ENCODE peak calls at places on chromosomes 13 and 19, in eight cellular contexts. O, N, T, Y, M, H, Z and G are unnamed samples.

GRCh38 chr19:18725755-18726416 is 42.4 kb downstream of the CRTC1 start:
- DNase-seq in O (peak), N (peak), T (no peak), Y (no peak), M (no peak), H (no peak), Z (no peak), G (no peak)

GRCh38 chr13:27792393-27793218 is at the start of gene GSX1:
- DNase-seq in O (peak), N (no peak), T (peak), Y (no peak), M (no peak), H (peak), Z (peak), G (peak)

GRCh38 chr19:57171551-57172081 is 4.3 kb upstream of the DUXA start:
- DNase-seq in O (peak), N (peak), T (peak), Y (no peak), M (no peak), H (peak), Z (peak), G (peak)

GRCh38 chr19:23810496-23810895 is 51.8 kb upstream of the ZNF681 start:
- DNase-seq in O (no peak), N (no peak), T (no peak), Y (no peak), M (no peak), H (no peak), Z (no peak), G (no peak)

GRCh38 chr19:58386576-58387337 is at the start of gene RPS5:
- DNase-seq in O (peak), N (peak), T (peak), Y (peak), M (peak), H (peak), Z (peak), G (peak)

GRCh38 chr19:47713046-47714021 is at the start of gene EHD2:
- DNase-seq in O (peak), N (peak), T (peak), Y (no peak), M (no peak), H (peak), Z (peak), G (no peak)

GRCh38 chr13:79530270-79530669 is 49.3 kb downstream of the NDFIP2 start:
- DNase-seq in O (no peak), N (no peak), T (no peak), Y (no peak), M (no peak), H (no peak), Z (no peak), G (no peak)

GRCh38 chr13:27026396-27026795 is 145.2 kb downstream of the USP12 start:
- DNase-seq in O (no peak), N (no peak), T (no peak), Y (no peak), M (no peak), H (no peak), Z (no peak), G (no peak)

GRCh38 chr13:41565221-41565620 is 107.9 kb downstream of the RGCC start:
- DNase-seq in O (no peak), N (no peak), T (no peak), Y (no peak), M (no peak), H (no peak), Z (no peak), G (no peak)

GRCh38 chr13:20340759-20341161 is 108.6 kb upstream of the GJB6 start:
- DNase-seq in O (peak), N (peak), T (no peak), Y (no peak), M (no peak), H (peak), Z (peak), G (no peak)

GRCh38 chr13:111925146-111925875 is 141.6 kb upstream of the SOX1 start:
- DNase-seq in O (no peak), N (no peak), T (no peak), Y (no peak), M (no peak), H (no peak), Z (no peak), G (no peak)

GRCh38 chr19:4521170-4521887 is 3.0 kb upstream of the PLIN4 start:
- DNase-seq in O (no peak), N (no peak), T (peak), Y (no peak), M (no peak), H (no peak), Z (no peak), G (no peak)

GRCh38 chr13:30340367-30341184 is 33.2 kb upstream of the KATNAL1 start:
- DNase-seq in O (peak), N (peak), T (peak), Y (peak), M (no peak), H (peak), Z (peak), G (no peak)

GRCh38 chr19:7224205-7224833 is 69.9 kb downstream of the INSR start:
- DNase-seq in O (peak), N (peak), T (peak), Y (no peak), M (no peak), H (no peak), Z (no peak), G (no peak)

GRCh38 chr13:113470073-113470472 is 16.8 kb upstream of the ADPRHL1 start:
- DNase-seq in O (no peak), N (no peak), T (no peak), Y (no peak), M (no peak), H (no peak), Z (no peak), G (no peak)

GRCh38 chr13:84574851-84575250 is 692.6 kb upstream of the SLITRK1 start:
- DNase-seq in O (no peak), N (no peak), T (no peak), Y (no peak), M (peak), H (no peak), Z (no peak), G (no peak)

GRCh38 chr19:3366761-3367571 is 583 bp downstream of the NFIC start:
- DNase-seq in O (peak), N (no peak), T (peak), Y (no peak), M (no peak), H (peak), Z (peak), G (no peak)

GRCh38 chr19:35295792-35296462 is 4.0 kb downstream of the MAG start:
- DNase-seq in O (no peak), N (no peak), T (no peak), Y (no peak), M (peak), H (no peak), Z (no peak), G (no peak)

GRCh38 chr19:56671613-56671994 is at the start of gene ZNF835:
- DNase-seq in O (peak), N (peak), T (peak), Y (no peak), M (no peak), H (no peak), Z (peak), G (peak)

GRCh38 chr19:29680447-29680846 is 15.2 kb downstream of the PLEKHF1 start:
- DNase-seq in O (no peak), N (no peak), T (peak), Y (no peak), M (no peak), H (no peak), Z (peak), G (peak)

GRCh38 chr19:32647361-32647760 is 27.6 kb downstream of the ANKRD27 start:
- DNase-seq in O (no peak), N (no peak), T (no peak), Y (no peak), M (no peak), H (no peak), Z (no peak), G (no peak)

GRCh38 chr13:112983042-112983305 is 14.0 kb downstream of the MCF2L start:
- DNase-seq in O (no peak), N (no peak), T (no peak), Y (no peak), M (no peak), H (no peak), Z (no peak), G (no peak)

GRCh38 chr19:54481326-54481930 is 8.3 kb upstream of the CDC42EP5 start:
- DNase-seq in O (no peak), N (no peak), T (no peak), Y (peak), M (peak), H (peak), Z (no peak), G (no peak)

GRCh38 chr19:15317392-15318011 is 14.8 kb downstream of the BRD4 start:
- DNase-seq in O (no peak), N (no peak), T (peak), Y (no peak), M (no peak), H (no peak), Z (no peak), G (no peak)
- H3K27ac ChIP-seq in O (peak), N (peak), T (no peak), Y (no peak), M (no peak), H (no peak), Z (peak), G (no peak)

DNA sequence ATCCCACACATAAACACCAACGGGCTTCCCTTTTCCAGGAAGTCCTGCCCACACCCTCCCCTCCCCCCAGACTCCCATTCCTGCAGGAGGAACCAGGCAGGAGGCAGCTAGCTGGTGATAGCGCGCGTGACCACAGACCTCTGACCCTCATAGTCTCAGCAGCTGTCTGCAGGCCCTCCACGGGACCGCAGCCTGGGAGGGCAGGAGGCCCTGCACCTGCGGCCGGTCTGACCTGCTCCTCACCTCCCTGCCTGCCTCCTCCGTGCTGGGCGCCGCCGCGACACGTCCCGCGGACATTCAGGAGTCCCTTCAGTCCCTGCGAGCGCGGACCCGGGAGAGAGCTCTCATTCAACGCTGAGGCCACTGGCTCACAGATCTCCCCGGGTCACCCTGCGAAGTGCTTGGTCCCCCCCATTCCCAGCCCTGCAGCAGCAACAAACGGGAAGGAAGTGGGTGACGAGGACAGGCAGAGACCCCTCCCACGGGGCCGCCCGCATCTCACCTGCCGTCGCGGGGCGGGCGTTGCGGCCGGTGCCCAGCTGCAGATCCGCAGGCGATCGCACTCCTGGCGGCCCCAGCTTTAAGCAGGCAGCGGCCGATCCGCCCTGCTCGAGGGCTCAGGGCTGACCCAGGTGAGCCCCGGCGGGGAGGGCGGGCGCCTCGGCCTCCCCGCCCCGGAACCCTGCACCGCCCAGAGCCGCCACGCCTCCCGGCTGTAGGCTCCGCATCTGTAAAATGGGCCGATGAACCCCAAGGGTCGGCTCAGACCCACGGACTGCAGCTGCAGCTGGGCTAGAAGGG is 1.1 kb upstream of the ACP5 start:
- DNase-seq in O (peak), N (peak), T (peak), Y (no peak), M (no peak), H (no peak), Z (peak), G (no peak)
- H3K27ac ChIP-seq in O (peak), N (peak), T (no peak), Y (no peak), M (no peak), H (no peak), Z (no peak), G (peak)

GRCh38 chr13:22082030-22082429 is 411.2 kb downstream of the FGF9 start:
- DNase-seq in O (no peak), N (no peak), T (no peak), Y (no peak), M (no peak), H (no peak), Z (no peak), G (no peak)
- H3K27ac ChIP-seq in O (no peak), N (no peak), T (no peak), Y (no peak), M (no peak), H (no peak), Z (no peak), G (no peak)

GRCh38 chr19:46650445-46650844 is 10.5 kb downstream of the DACT3 start:
- DNase-seq in O (no peak), N (no peak), T (no peak), Y (no peak), M (no peak), H (no peak), Z (no peak), G (no peak)

GRCh38 chr19:46646402-46646801 is 10.4 kb upstream of the GNG8 start:
- DNase-seq in O (no peak), N (no peak), T (no peak), Y (no peak), M (no peak), H (no peak), Z (no peak), G (no peak)

GRCh38 chr19:46644720-46645119 is 8.7 kb upstream of the GNG8 start:
- DNase-seq in O (no peak), N (no peak), T (peak), Y (no peak), M (no peak), H (no peak), Z (no peak), G (no peak)

GRCh38 chr19:46648961-46649960 is 11.7 kb downstream of the DACT3 start:
- DNase-seq in O (no peak), N (no peak), T (peak), Y (no peak), M (no peak), H (no peak), Z (no peak), G (no peak)

DNA sequence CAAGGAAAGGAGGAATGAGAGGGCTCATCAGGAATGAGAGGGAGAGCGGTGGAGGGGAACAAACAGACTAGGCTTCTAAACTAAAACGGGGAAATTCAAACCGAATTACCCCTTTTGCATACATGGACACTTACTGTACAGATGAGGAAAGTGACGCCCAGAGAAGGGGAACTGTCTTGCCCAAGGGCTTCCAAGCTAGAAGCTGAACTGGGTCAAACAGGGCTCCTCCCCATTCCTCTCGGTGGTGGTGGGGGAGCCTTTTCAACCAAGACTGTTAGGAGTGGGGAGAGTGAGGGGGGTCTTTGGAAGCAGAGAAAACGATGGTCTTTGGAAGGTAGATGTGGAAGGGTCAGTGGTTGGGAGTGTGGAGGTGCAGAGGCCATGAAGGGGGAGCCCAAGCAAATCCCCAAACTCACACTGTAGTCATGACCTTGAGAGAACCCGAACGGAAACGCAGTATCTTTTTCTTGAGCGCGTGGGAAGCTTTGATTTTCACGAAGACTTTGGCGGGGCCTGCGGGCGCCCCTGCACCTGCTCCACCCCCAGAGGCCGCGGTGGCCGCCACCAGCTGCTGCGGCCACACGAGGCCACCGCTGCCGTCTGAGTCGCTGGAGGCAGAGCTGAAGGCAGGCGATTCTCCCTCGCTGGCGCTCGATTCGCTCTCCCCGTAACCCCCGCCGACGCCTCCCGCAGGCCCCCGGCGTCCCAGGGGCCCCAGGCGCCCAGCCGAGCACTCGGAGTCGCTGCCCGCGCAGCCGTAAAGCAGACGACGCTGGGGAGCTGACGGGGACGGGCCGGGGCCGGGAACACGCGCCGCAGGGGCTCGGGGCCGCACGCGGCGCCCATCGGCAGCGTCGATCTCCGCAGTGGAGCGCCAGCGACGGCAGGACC is 12.3 kb upstream of the GNG8 start:
- DNase-seq in O (no peak), N (no peak), T (no peak), Y (no peak), M (no peak), H (no peak), Z (no peak), G (no peak)
- H3K27ac ChIP-seq in O (no peak), N (no peak), T (no peak), Y (no peak), M (no peak), H (no peak), Z (peak), G (no peak)

DNA sequence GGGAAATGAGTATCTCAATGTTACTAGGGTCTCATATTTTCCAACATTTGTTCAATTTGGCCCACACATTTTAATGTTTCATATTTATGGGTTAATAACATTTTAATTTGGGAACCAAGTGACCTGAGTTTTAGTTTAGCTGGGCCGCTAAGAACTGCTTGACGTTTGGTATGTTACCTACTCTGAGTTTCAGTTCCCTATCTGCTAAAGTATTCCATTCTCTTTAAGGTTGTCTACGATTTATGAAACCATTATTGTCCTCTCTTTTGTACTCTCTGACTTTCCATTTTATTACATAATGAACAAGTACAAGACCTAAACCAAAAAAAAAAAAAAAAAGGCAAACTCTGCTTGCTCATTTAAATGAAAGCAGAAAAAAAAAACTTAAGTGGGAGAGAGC is 89.9 kb downstream of the FGF14 start:
- DNase-seq in O (no peak), N (no peak), T (no peak), Y (no peak), M (peak), H (no peak), Z (no peak), G (no peak)
- H3K27ac ChIP-seq in O (peak), N (no peak), T (no peak), Y (no peak), M (no peak), H (no peak), Z (no peak), G (no peak)

GRCh38 chr13:44199627-44200207 is 173.9 kb upstream of the SERP2 start:
- DNase-seq in O (no peak), N (no peak), T (no peak), Y (no peak), M (no peak), H (no peak), Z (no peak), G (no peak)
- H3K27ac ChIP-seq in O (no peak), N (no peak), T (no peak), Y (no peak), M (no peak), H (no peak), Z (no peak), G (no peak)

GRCh38 chr13:88461272-88462009 is 790.3 kb downstream of the SLITRK5 start:
- DNase-seq in O (no peak), N (no peak), T (no peak), Y (no peak), M (no peak), H (no peak), Z (no peak), G (no peak)
- H3K27ac ChIP-seq in O (no peak), N (no peak), T (no peak), Y (no peak), M (no peak), H (no peak), Z (no peak), G (no peak)

GRCh38 chr19:10500247-10500592 is 2.9 kb downstream of the KEAP1 start:
- DNase-seq in O (no peak), N (no peak), T (no peak), Y (no peak), M (no peak), H (no peak), Z (no peak), G (no peak)

GRCh38 chr19:10503002-10503789 is at the start of gene KEAP1:
- DNase-seq in O (peak), N (no peak), T (peak), Y (no peak), M (peak), H (no peak), Z (peak), G (no peak)

GRCh38 chr19:10499550-10500246 is 3.5 kb downstream of the KEAP1 start:
- DNase-seq in O (no peak), N (no peak), T (no peak), Y (no peak), M (no peak), H (no peak), Z (no peak), G (no peak)

GRCh38 chr19:10501971-10502523 is 1.1 kb downstream of the KEAP1 start:
- DNase-seq in O (peak), N (peak), T (peak), Y (no peak), M (peak), H (no peak), Z (peak), G (peak)

DNA sequence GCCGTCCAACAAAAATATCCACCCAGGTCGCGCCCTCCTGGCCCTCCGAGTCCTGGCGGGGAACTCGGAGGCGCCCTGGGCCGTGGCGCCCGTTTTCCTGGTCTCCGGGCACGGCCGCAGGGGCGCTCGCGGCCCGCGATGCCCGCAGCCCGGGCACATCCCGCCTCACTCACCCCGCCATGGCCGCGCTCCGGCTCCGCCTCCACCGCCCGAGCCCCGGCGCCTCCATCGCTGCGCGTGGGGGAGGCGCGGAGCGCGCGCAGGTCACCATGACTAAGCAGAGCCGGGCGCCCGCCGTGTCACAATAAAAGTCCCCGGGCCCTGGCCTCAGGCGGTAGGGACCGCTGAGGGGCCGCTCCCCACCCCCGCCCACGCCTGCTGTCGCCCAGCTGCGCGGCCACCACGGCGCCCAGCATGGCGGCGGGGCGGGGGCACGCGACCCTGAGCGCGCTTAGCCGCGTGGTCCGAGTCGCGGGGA is 593 bp downstream of the KEAP1 start:
- DNase-seq in O (peak), N (peak), T (peak), Y (peak), M (peak), H (peak), Z (peak), G (peak)
- H3K27ac ChIP-seq in O (peak), N (peak), T (peak), Y (peak), M (peak), H (peak), Z (peak), G (peak)

GRCh38 chr13:22127277-22128143 is 456.6 kb downstream of the FGF9 start:
- DNase-seq in O (no peak), N (no peak), T (no peak), Y (no peak), M (no peak), H (no peak), Z (no peak), G (no peak)
- H3K27ac ChIP-seq in O (no peak), N (no peak), T (no peak), Y (no peak), M (no peak), H (no peak), Z (no peak), G (no peak)